ENCODE peak calls at places on chromosomes 1 and 21, in ten cellular contexts. K is GM23338; S is colonic mucosa; M is body of pancreas; I is cardiac muscle cell; H is GM12878; T is aorta; Z is prostate gland; Q is naive thymus-derived CD4-positive, alpha-beta T cell; L is pancreas. B is an unnamed sample.

GRCh38 chr1:12615166-12615915 is 2.7 kb downstream of the DHRS3 start:
- DNase-seq in H (no peak), Z (no peak), I (no peak), K (no peak), Q (no peak), T (no peak), S (peak), M (no peak), L (no peak), B (no peak)

GRCh38 chr1:10510520-10511493 is 36.1 kb downstream of the PEX14 start:
- DNase-seq in I (peak), L (no peak), M (no peak), Q (peak), K (no peak), T (no peak), H (peak), Z (no peak), S (peak), B (peak)

GRCh38 chr1:28266920-28267322 is 7.6 kb downstream of the SESN2 start:
- DNase-seq in I (peak), K (no peak), L (no peak), Q (no peak), H (no peak), S (no peak), T (no peak), Z (no peak), M (no peak), B (no peak)

GRCh38 chr1:2174348-2175054 is 20.1 kb downstream of the FAAP20 start:
- DNase-seq in I (peak), L (no peak), M (peak), Q (peak), Z (peak), H (no peak), S (peak), T (no peak), K (peak), B (no peak)

GRCh38 chr1:9326596-9326995 is 33.9 kb downstream of the SPSB1 start:
- DNase-seq in Z (no peak), M (no peak), K (no peak), I (peak), Q (no peak), L (no peak), H (no peak), S (peak), T (peak), B (no peak)

GRCh38 chr1:247269075-247269580 is 13.3 kb downstream of the VN1R5 start:
- DNase-seq in S (no peak), K (no peak), I (no peak), M (no peak), L (no peak), Q (no peak), T (no peak), Z (no peak), H (no peak), B (no peak)

GRCh38 chr1:74689800-74690696 is 16.5 kb upstream of the ERICH3 start:
- DNase-seq in K (peak), M (peak), I (peak), T (no peak), H (no peak), L (peak), Z (peak), Q (peak), S (peak), B (no peak)

GRCh38 chr1:34796990-34797389 is 4.2 kb downstream of the GJA4 start:
- DNase-seq in T (no peak), K (no peak), Q (no peak), S (no peak), L (no peak), Z (no peak), H (peak), I (no peak), M (no peak), B (no peak)

GRCh38 chr1:231939118-231939517 is 312.5 kb downstream of the DISC1 start:
- DNase-seq in M (no peak), Q (no peak), Z (no peak), I (no peak), H (no peak), L (no peak), T (no peak), K (no peak), S (no peak), B (no peak)

GRCh38 chr21:46661211-46661625 is 25.7 kb downstream of the PRMT2 start:
- DNase-seq in H (no peak), K (peak), L (no peak), T (peak), S (peak), I (peak), Q (peak), Z (no peak), M (peak), B (no peak)

GRCh38 chr1:234579967-234580366 is 30.0 kb downstream of the IRF2BP2 start:
- DNase-seq in Z (no peak), T (no peak), Q (no peak), L (no peak), K (no peak), M (no peak), H (no peak), I (no peak), S (no peak), B (no peak)

GRCh38 chr1:33902486-33903209 is 38.8 kb downstream of the HMGB4 start:
- DNase-seq in T (no peak), Z (no peak), H (peak), Q (no peak), M (no peak), I (no peak), K (no peak), L (no peak), S (no peak), B (no peak)

GRCh38 chr1:43835141-43836021 is 98.2 kb upstream of the ARTN start:
- DNase-seq in Q (no peak), T (peak), L (no peak), S (no peak), Z (no peak), H (no peak), M (no peak), K (peak), I (peak), B (no peak)
- H3K27ac ChIP-seq in Q (no peak), T (no peak), L (no peak), S (peak), Z (no peak), H (peak), M (no peak), K (peak), I (no peak), B (no peak)

GRCh38 chr1:201793306-201793925 is 35.5 kb upstream of the IPO9 start:
- DNase-seq in L (no peak), M (no peak), I (no peak), S (no peak), T (no peak), Q (no peak), Z (no peak), K (no peak), H (no peak), B (no peak)

GRCh38 chr1:201791051-201791774 is 37.7 kb upstream of the IPO9 start:
- DNase-seq in M (no peak), Z (no peak), S (no peak), L (no peak), H (no peak), I (peak), T (no peak), Q (no peak), K (no peak), B (no peak)

GRCh38 chr1:201791775-201792166 is 37.2 kb upstream of the IPO9 start:
- DNase-seq in K (no peak), H (no peak), M (peak), S (no peak), I (peak), T (peak), L (no peak), Q (no peak), Z (no peak), B (no peak)

GRCh38 chr1:201795066-201795465 is 33.9 kb upstream of the IPO9 start:
- DNase-seq in H (no peak), I (peak), M (no peak), Z (no peak), S (no peak), Q (no peak), K (peak), T (no peak), L (no peak), B (no peak)

DNA sequence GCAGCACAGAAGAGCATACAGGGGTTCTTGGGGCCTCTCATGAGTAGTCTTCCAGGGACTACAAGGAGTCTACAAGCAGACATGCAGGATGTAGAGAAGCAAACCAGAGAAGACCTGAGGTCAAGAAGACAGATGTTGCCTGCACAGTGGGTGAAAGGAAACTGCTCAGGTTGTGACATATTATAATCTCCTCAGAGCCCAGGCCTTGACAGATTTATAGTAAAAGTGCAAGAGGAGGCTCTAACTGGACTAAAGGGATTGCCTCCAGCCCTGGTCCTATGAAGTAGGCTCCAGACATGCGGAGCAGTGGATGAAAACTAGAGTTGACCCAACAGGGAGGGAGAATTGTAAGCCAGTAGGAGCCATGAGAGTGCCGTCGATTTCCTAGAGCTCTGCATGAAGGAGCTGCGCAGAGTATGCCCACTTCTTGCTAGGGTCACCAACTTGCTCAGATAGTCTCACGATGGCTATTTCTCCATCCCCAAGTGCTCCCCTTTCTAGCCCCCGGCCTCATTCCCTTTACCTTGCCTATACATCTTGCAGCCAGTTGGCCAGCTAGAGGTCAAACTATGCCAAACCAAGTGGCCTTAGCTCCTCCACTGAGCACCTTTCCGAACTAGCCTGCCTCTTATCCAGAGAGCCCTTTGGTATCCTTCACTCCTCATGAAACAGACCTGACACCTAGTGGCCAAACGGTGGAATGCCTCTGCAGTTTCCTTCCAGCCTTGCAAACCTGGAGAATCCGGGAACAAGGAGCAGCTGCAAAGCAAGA is 36.2 kb upstream of the IPO9 start:
- DNase-seq in Z (peak), K (peak), T (peak), I (peak), H (no peak), L (peak), S (peak), M (peak), Q (peak), B (no peak)
- H3K27ac ChIP-seq in Z (no peak), K (no peak), T (peak), I (peak), H (no peak), L (no peak), S (peak), M (no peak), Q (no peak), B (no peak)

GRCh38 chr1:182170941-182171461 is 109.5 kb upstream of the ZNF648 start:
- DNase-seq in T (no peak), M (no peak), S (no peak), I (no peak), H (no peak), K (no peak), Z (no peak), Q (no peak), L (no peak), B (no peak)
- H3K27ac ChIP-seq in T (no peak), M (no peak), S (no peak), I (no peak), H (no peak), K (no peak), Z (no peak), Q (no peak), L (peak), B (no peak)

GRCh38 chr1:239893127-239893731 is 198.5 kb upstream of the FMN2 start:
- DNase-seq in Q (no peak), K (no peak), M (no peak), H (no peak), T (no peak), S (no peak), I (no peak), Z (no peak), L (peak), B (no peak)

GRCh38 chr1:239899747-239900146 is 191.9 kb upstream of the FMN2 start:
- DNase-seq in T (no peak), S (no peak), Q (no peak), Z (no peak), K (no peak), L (no peak), I (no peak), H (no peak), M (no peak), B (no peak)

GRCh38 chr1:239898067-239898730 is 193.5 kb upstream of the FMN2 start:
- DNase-seq in Z (peak), K (peak), I (peak), T (peak), H (peak), S (peak), Q (peak), L (peak), M (peak), B (peak)

GRCh38 chr1:239896569-239896968 is 195.1 kb upstream of the FMN2 start:
- DNase-seq in L (no peak), Z (no peak), M (no peak), H (no peak), T (no peak), S (no peak), Q (no peak), K (no peak), I (no peak), B (no peak)

GRCh38 chr1:239896980-239897379 is 194.7 kb upstream of the FMN2 start:
- DNase-seq in K (no peak), T (no peak), H (no peak), I (no peak), Q (no peak), L (no peak), Z (no peak), S (no peak), M (no peak), B (no peak)
- H3K27ac ChIP-seq in K (no peak), T (no peak), H (no peak), I (no peak), Q (no peak), L (no peak), Z (no peak), S (no peak), M (peak), B (no peak)

DNA sequence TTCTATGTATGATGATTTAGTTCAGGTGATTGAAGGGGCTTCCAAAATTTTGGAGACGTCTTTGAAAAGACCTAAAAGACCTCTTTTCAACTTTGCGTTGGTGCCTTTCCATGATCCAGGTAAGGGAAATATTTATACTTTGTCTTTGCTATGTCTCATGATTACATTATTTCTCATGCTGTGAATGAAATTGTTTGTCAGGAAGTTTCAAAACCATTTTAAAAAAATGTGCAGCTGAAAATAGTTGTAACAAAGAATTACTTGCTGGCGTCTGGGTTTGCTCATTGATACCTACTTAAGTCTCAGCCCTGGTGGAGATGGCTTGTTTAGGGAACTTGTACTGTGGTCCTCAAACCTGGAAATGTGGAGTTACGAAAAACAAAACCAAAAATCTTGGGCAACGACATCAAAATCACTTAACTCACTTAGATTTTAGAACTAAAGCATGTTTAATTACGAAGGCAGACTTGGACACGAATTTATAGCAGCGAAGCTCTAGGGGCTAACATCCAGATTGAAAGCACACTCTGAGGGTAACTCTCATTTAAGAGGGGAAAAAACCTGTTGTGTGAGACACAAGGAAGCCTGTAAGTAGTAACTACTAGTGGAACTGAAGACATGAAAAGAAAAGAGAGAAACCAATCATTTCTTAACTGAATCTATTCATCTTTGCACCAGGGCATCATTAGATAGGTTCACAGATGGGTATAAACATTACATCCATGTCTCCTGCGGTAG is 907 bp downstream of the HMCN1 start:
- DNase-seq in Z (no peak), H (no peak), L (no peak), I (peak), M (no peak), S (no peak), K (no peak), Q (no peak), T (no peak), B (no peak)
- H3K27ac ChIP-seq in Z (no peak), H (no peak), L (no peak), I (peak), M (no peak), S (no peak), K (no peak), Q (no peak), T (peak), B (no peak)

GRCh38 chr1:230079211-230079590 is 12.2 kb downstream of the GALNT2 start:
- DNase-seq in H (no peak), I (no peak), Q (no peak), T (no peak), K (no peak), Z (no peak), M (peak), L (peak), S (no peak), B (no peak)
- H3K27ac ChIP-seq in H (no peak), I (no peak), Q (no peak), T (peak), K (no peak), Z (no peak), M (peak), L (peak), S (no peak), B (no peak)

GRCh38 chr1:170687625-170688024 is 23.7 kb downstream of the PRRX1 start:
- DNase-seq in K (no peak), I (no peak), M (no peak), T (no peak), Q (no peak), Z (no peak), S (no peak), H (no peak), L (no peak), B (no peak)
- H3K27ac ChIP-seq in K (no peak), I (no peak), M (no peak), T (no peak), Q (no peak), Z (no peak), S (no peak), H (no peak), L (no peak), B (no peak)

GRCh38 chr1:224201336-224201735 is 18.3 kb downstream of the DEGS1 start:
- DNase-seq in Z (no peak), I (no peak), S (no peak), H (no peak), M (no peak), T (no peak), Q (no peak), K (no peak), L (no peak), B (no peak)
- H3K27ac ChIP-seq in Z (peak), I (no peak), S (no peak), H (no peak), M (no peak), T (no peak), Q (no peak), K (peak), L (no peak), B (no peak)

GRCh38 chr1:180360333-180361075 is 130.4 kb downstream of the LHX4 start:
- DNase-seq in M (no peak), Q (no peak), L (no peak), I (no peak), T (no peak), S (no peak), H (no peak), Z (no peak), K (no peak), B (no peak)
- H3K27ac ChIP-seq in M (no peak), Q (no peak), L (no peak), I (no peak), T (no peak), S (no peak), H (no peak), Z (no peak), K (no peak), B (no peak)